ENCODE peak calls at places on chromosome 12, in five cellular contexts. T is fibroblast of the conjunctiva, O is cardiac muscle cell, U is endothelial cell, B is GM20000. J is an unnamed sample.

GRCh38 chr12:91111366-91112321 is at the start of gene LUM:
- DNase-seq in B (no peak), U (no peak), O (peak; percentile 73), T (peak; percentile 53), J (peak; percentile 71)

GRCh38 chr12:93144109-93144508 is 215.0 kb upstream of the EEA1 start:
- DNase-seq in B (no peak), T (no peak), O (no peak), U (no peak), J (no peak)

GRCh38 chr12:112906712-112907414 is at the start of gene OAS1:
- DNase-seq in O (peak; percentile 78), U (no peak), B (peak; percentile 70), T (peak; percentile 17), J (peak; percentile 78)

GRCh38 chr12:16515666-16516065 is 90.3 kb downstream of the LMO3 start:
- DNase-seq in O (peak; percentile 77), U (no peak), B (no peak), T (no peak), J (no peak)

GRCh38 chr12:69099201-69099837 is 140.1 kb upstream of the CPSF6 start:
- DNase-seq in U (no peak), B (no peak), T (no peak), O (peak; percentile 44), J (no peak)

GRCh38 chr12:52469853-52470252 is 3.8 kb downstream of the KRT6C start:
- DNase-seq in B (no peak), U (no peak), T (no peak), O (no peak), J (no peak)

GRCh38 chr12:109861689-109862314 is 18.5 kb downstream of the GLTP start:
- DNase-seq in U (no peak), T (no peak), O (no peak), B (no peak), J (no peak)

GRCh38 chr12:108066583-108067234 is 62.4 kb upstream of the WSCD2 start:
- DNase-seq in T (no peak), O (no peak), B (no peak), U (no peak), J (no peak)

GRCh38 chr12:93938317-93938716 is 210.1 kb upstream of the PLXNC1 start:
- DNase-seq in U (no peak), T (no peak), O (no peak), B (no peak), J (no peak)

J was measured in hepatocyte.